ENCODE peak calls at places on chromosomes 12 and 14, in eight cellular contexts. One of them, this sample, is unnamed.
A peak's percentile ranks its signal among the peaks of the same experiment; 100 is the strongest.

GRCh38 chr14:105486333-105486973 is at the start of gene CRIP1:
- DNase-seq in G401: no peak
- DNase-seq in CD8-positive, alpha-beta memory T cell: no peak
- DNase-seq in lung microvascular endothelial cell: no peak
- DNase-seq in stimulated activated CD4-positive, alpha-beta T cell treated with anti-CD3 and anti-CD28 coated beads, Interleukin-2, amount 100 ng/mL, for 48 hours: no peak
- DNase-seq in stromal cell of bone marrow: no peak
- DNase-seq in D341Med: no peak
- DNase-seq in lung: no peak
- DNase-seq in this sample: no peak

GRCh38 chr14:33432407-33433023 is 493.8 kb downstream of the NPAS3 start:
- DNase-seq in G401: no peak
- DNase-seq in CD8-positive, alpha-beta memory T cell: no peak
- DNase-seq in lung microvascular endothelial cell: peak; percentile 72
- DNase-seq in stimulated activated CD4-positive, alpha-beta T cell treated with anti-CD3 and anti-CD28 coated beads, Interleukin-2, amount 100 ng/mL, for 48 hours: no peak
- DNase-seq in stromal cell of bone marrow: peak; percentile 4
- DNase-seq in D341Med: peak; percentile 33
- DNase-seq in lung: peak; percentile 32
- DNase-seq in this sample: peak; percentile 18

GRCh38 chr12:108478611-108479010 is 36.5 kb upstream of the FICD start:
- DNase-seq in G401: no peak
- DNase-seq in CD8-positive, alpha-beta memory T cell: no peak
- DNase-seq in lung microvascular endothelial cell: no peak
- DNase-seq in stimulated activated CD4-positive, alpha-beta T cell treated with anti-CD3 and anti-CD28 coated beads, Interleukin-2, amount 100 ng/mL, for 48 hours: no peak
- DNase-seq in stromal cell of bone marrow: no peak
- DNase-seq in D341Med: no peak
- DNase-seq in lung: no peak
- DNase-seq in this sample: no peak

GRCh38 chr12:13609874-13610273 is 371.5 kb downstream of the GRIN2B start:
- DNase-seq in G401: no peak
- DNase-seq in CD8-positive, alpha-beta memory T cell: no peak
- DNase-seq in lung microvascular endothelial cell: no peak
- DNase-seq in stimulated activated CD4-positive, alpha-beta T cell treated with anti-CD3 and anti-CD28 coated beads, Interleukin-2, amount 100 ng/mL, for 48 hours: no peak
- DNase-seq in stromal cell of bone marrow: no peak
- DNase-seq in D341Med: no peak
- DNase-seq in lung: no peak
- DNase-seq in this sample: no peak

GRCh38 chr14:103767306-103767894 is 51.8 kb downstream of the ZFYVE21 start:
- DNase-seq in G401: no peak
- DNase-seq in CD8-positive, alpha-beta memory T cell: no peak
- DNase-seq in lung microvascular endothelial cell: no peak
- DNase-seq in stimulated activated CD4-positive, alpha-beta T cell treated with anti-CD3 and anti-CD28 coated beads, Interleukin-2, amount 100 ng/mL, for 48 hours: no peak
- DNase-seq in stromal cell of bone marrow: no peak
- DNase-seq in D341Med: no peak
- DNase-seq in lung: no peak
- DNase-seq in this sample: peak; percentile 37

GRCh38 chr12:6821271-6821673 is 349 bp upstream of the GPR162 start:
- DNase-seq in G401: peak; percentile 97
- DNase-seq in CD8-positive, alpha-beta memory T cell: no peak
- DNase-seq in lung microvascular endothelial cell: peak; percentile 19
- DNase-seq in stimulated activated CD4-positive, alpha-beta T cell treated with anti-CD3 and anti-CD28 coated beads, Interleukin-2, amount 100 ng/mL, for 48 hours: no peak
- DNase-seq in stromal cell of bone marrow: peak; percentile 50
- DNase-seq in D341Med: peak; percentile 74
- DNase-seq in lung: peak; percentile 51
- DNase-seq in this sample: peak; percentile 80

GRCh38 chr14:64762044-64763034 is 58.1 kb downstream of the PLEKHG3 start:
- DNase-seq in G401: peak; percentile 86
- DNase-seq in CD8-positive, alpha-beta memory T cell: peak; percentile 37
- DNase-seq in lung microvascular endothelial cell: peak; percentile 51
- DNase-seq in stimulated activated CD4-positive, alpha-beta T cell treated with anti-CD3 and anti-CD28 coated beads, Interleukin-2, amount 100 ng/mL, for 48 hours: peak; percentile 19
- DNase-seq in stromal cell of bone marrow: peak; percentile 37
- DNase-seq in D341Med: peak; percentile 63
- DNase-seq in lung: peak; percentile 57
- DNase-seq in this sample: peak; percentile 96

GRCh38 chr12:9378430-9378835 is 170.2 kb upstream of the PZP start:
- DNase-seq in G401: no peak
- DNase-seq in CD8-positive, alpha-beta memory T cell: no peak
- DNase-seq in lung microvascular endothelial cell: peak; percentile 79
- DNase-seq in stimulated activated CD4-positive, alpha-beta T cell treated with anti-CD3 and anti-CD28 coated beads, Interleukin-2, amount 100 ng/mL, for 48 hours: no peak
- DNase-seq in stromal cell of bone marrow: no peak
- DNase-seq in D341Med: peak; percentile 53
- DNase-seq in lung: no peak
- DNase-seq in this sample: no peak

GRCh38 chr14:102949062-102949800 is 26.8 kb downstream of the AMN start:
- DNase-seq in G401: no peak
- DNase-seq in CD8-positive, alpha-beta memory T cell: no peak
- DNase-seq in lung microvascular endothelial cell: no peak
- DNase-seq in stimulated activated CD4-positive, alpha-beta T cell treated with anti-CD3 and anti-CD28 coated beads, Interleukin-2, amount 100 ng/mL, for 48 hours: no peak
- DNase-seq in stromal cell of bone marrow: no peak
- DNase-seq in D341Med: no peak
- DNase-seq in lung: no peak
- DNase-seq in this sample: peak; percentile 58

GRCh38 chr12:52501490-52501889 is 8.4 kb upstream of the KRT6A start:
- DNase-seq in G401: no peak
- DNase-seq in CD8-positive, alpha-beta memory T cell: no peak
- DNase-seq in lung microvascular endothelial cell: no peak
- DNase-seq in stimulated activated CD4-positive, alpha-beta T cell treated with anti-CD3 and anti-CD28 coated beads, Interleukin-2, amount 100 ng/mL, for 48 hours: no peak
- DNase-seq in stromal cell of bone marrow: no peak
- DNase-seq in D341Med: no peak
- DNase-seq in lung: no peak
- DNase-seq in this sample: no peak

GRCh38 chr12:47863467-47863866 is 41.3 kb downstream of the VDR start:
- DNase-seq in G401: no peak
- DNase-seq in CD8-positive, alpha-beta memory T cell: no peak
- DNase-seq in lung microvascular endothelial cell: no peak
- DNase-seq in stimulated activated CD4-positive, alpha-beta T cell treated with anti-CD3 and anti-CD28 coated beads, Interleukin-2, amount 100 ng/mL, for 48 hours: no peak
- DNase-seq in stromal cell of bone marrow: no peak
- DNase-seq in D341Med: no peak
- DNase-seq in lung: no peak
- DNase-seq in this sample: no peak

GRCh38 chr14:24251880-24252288 is 9.5 kb upstream of the TINF2 start:
- DNase-seq in G401: peak; percentile 44
- DNase-seq in CD8-positive, alpha-beta memory T cell: no peak
- DNase-seq in lung microvascular endothelial cell: no peak
- DNase-seq in stimulated activated CD4-positive, alpha-beta T cell treated with anti-CD3 and anti-CD28 coated beads, Interleukin-2, amount 100 ng/mL, for 48 hours: no peak
- DNase-seq in stromal cell of bone marrow: no peak
- DNase-seq in D341Med: no peak
- DNase-seq in lung: no peak
- DNase-seq in this sample: peak; percentile 67

GRCh38 chr12:4297617-4298016 is 23.4 kb upstream of the TIGAR start:
- DNase-seq in G401: no peak
- DNase-seq in CD8-positive, alpha-beta memory T cell: no peak
- DNase-seq in lung microvascular endothelial cell: no peak
- DNase-seq in stimulated activated CD4-positive, alpha-beta T cell treated with anti-CD3 and anti-CD28 coated beads, Interleukin-2, amount 100 ng/mL, for 48 hours: no peak
- DNase-seq in stromal cell of bone marrow: no peak
- DNase-seq in D341Med: no peak
- DNase-seq in lung: no peak
- DNase-seq in this sample: no peak

GRCh38 chr14:92274055-92274454 is 48.9 kb upstream of the SLC24A4 start:
- DNase-seq in G401: no peak
- DNase-seq in CD8-positive, alpha-beta memory T cell: no peak
- DNase-seq in lung microvascular endothelial cell: no peak
- DNase-seq in stimulated activated CD4-positive, alpha-beta T cell treated with anti-CD3 and anti-CD28 coated beads, Interleukin-2, amount 100 ng/mL, for 48 hours: no peak
- DNase-seq in stromal cell of bone marrow: no peak
- DNase-seq in D341Med: no peak
- DNase-seq in lung: no peak
- DNase-seq in this sample: no peak

GRCh38 chr12:46389130-46389616 is 16.6 kb upstream of the SLC38A2 start:
- DNase-seq in G401: no peak
- DNase-seq in CD8-positive, alpha-beta memory T cell: no peak
- DNase-seq in lung microvascular endothelial cell: no peak
- DNase-seq in stimulated activated CD4-positive, alpha-beta T cell treated with anti-CD3 and anti-CD28 coated beads, Interleukin-2, amount 100 ng/mL, for 48 hours: no peak
- DNase-seq in stromal cell of bone marrow: peak; percentile 87
- DNase-seq in D341Med: no peak
- DNase-seq in lung: no peak
- DNase-seq in this sample: peak; percentile 87

GRCh38 chr12:80422549-80422948 is 21.5 kb upstream of the PTPRQ start:
- DNase-seq in G401: no peak
- DNase-seq in CD8-positive, alpha-beta memory T cell: no peak
- DNase-seq in lung microvascular endothelial cell: no peak
- DNase-seq in stimulated activated CD4-positive, alpha-beta T cell treated with anti-CD3 and anti-CD28 coated beads, Interleukin-2, amount 100 ng/mL, for 48 hours: no peak
- DNase-seq in stromal cell of bone marrow: no peak
- DNase-seq in D341Med: no peak
- DNase-seq in lung: no peak
- DNase-seq in this sample: peak; percentile 89